ENCODE peak calls at places on chromosomes 13 and 19, in eight cellular contexts. S is retina, B is GM04503, K is WTC11, L is AG10803, R is NCI-H774, G is occipital lobe, Z is NCI-H345. Y is an unnamed sample.

GRCh38 chr19:9945319-9945966 is 9.1 kb upstream of the OLFM2 start:
- DNase-seq in G (peak), S (peak), L (peak), R (no peak), Z (no peak), K (peak), B (peak), Y (no peak)

GRCh38 chr13:102233566-102234208 is 168.2 kb downstream of the FGF14 start:
- DNase-seq in R (no peak), B (no peak), K (no peak), G (no peak), Z (no peak), S (no peak), L (no peak), Y (no peak)

GRCh38 chr13:41858783-41859182 is 102.1 kb downstream of the VWA8 start:
- DNase-seq in R (no peak), K (no peak), L (no peak), B (no peak), Z (no peak), G (no peak), S (no peak), Y (no peak)

GRCh38 chr19:22623841-22624221 is 10.3 kb upstream of the ZNF492 start:
- DNase-seq in K (no peak), R (no peak), G (no peak), B (no peak), S (no peak), Z (no peak), L (no peak), Y (no peak)

GRCh38 chr19:16797876-16798275 is 31.3 kb upstream of the SIN3B start:
- DNase-seq in L (no peak), G (no peak), Z (no peak), B (no peak), R (no peak), K (no peak), S (no peak), Y (no peak)

GRCh38 chr13:46861959-46862358 is 34.9 kb downstream of the HTR2A start:
- DNase-seq in G (no peak), Z (no peak), B (no peak), S (no peak), R (no peak), L (no peak), K (no peak), Y (no peak)

GRCh38 chr19:44142014-44142523 is 715 bp downstream of the ZNF234 start:
- DNase-seq in S (no peak), B (peak), G (peak), R (no peak), L (peak), K (no peak), Z (no peak), Y (no peak)

GRCh38 chr13:92843549-92843948 is 383.1 kb upstream of the GPC6 start:
- DNase-seq in B (peak), L (peak), K (no peak), R (peak), S (no peak), Z (peak), G (no peak), Y (peak)

GRCh38 chr19:3575260-3575741 is 2.6 kb downstream of the HMG20B start:
- DNase-seq in Z (no peak), B (no peak), R (no peak), S (no peak), L (no peak), G (no peak), K (peak), Y (no peak)

GRCh38 chr13:55572862-55573261 is 1567.9 kb upstream of the PRR20A start:
- DNase-seq in Z (no peak), G (no peak), S (no peak), R (no peak), L (no peak), K (no peak), B (no peak), Y (no peak)

GRCh38 chr19:13790354-13790753 is 4.9 kb upstream of the ZSWIM4 start:
- DNase-seq in S (no peak), G (no peak), K (no peak), R (no peak), B (no peak), Z (no peak), L (peak), Y (no peak)

GRCh38 chr13:100069278-100069677 is 19.6 kb upstream of the PCCA start:
- DNase-seq in L (peak), Z (no peak), K (no peak), S (no peak), R (no peak), B (no peak), G (no peak), Y (no peak)

GRCh38 chr19:2324220-2324948 is 4.0 kb downstream of the LSM7 start:
- DNase-seq in S (peak), B (no peak), K (no peak), Z (no peak), G (no peak), R (no peak), L (no peak), Y (no peak)

GRCh38 chr19:56333506-56333905 is 18.9 kb upstream of the ZSCAN5A start:
- DNase-seq in Z (peak), S (no peak), B (no peak), K (peak), R (peak), L (peak), G (no peak), Y (peak)

GRCh38 chr13:77013853-77014542 is 13.0 kb downstream of the FBXL3 start:
- DNase-seq in K (no peak), G (no peak), B (no peak), Z (no peak), S (no peak), R (no peak), L (no peak), Y (no peak)

GRCh38 chr13:42553098-42554046 is 20.6 kb upstream of the TNFSF11 start:
- DNase-seq in L (no peak), B (no peak), K (no peak), R (no peak), S (no peak), Z (no peak), G (no peak), Y (no peak)

GRCh38 chr13:111480976-111481375 is 160.5 kb downstream of the TEX29 start:
- DNase-seq in Z (peak), B (no peak), K (no peak), G (no peak), S (no peak), L (no peak), R (peak), Y (peak)

GRCh38 chr19:728011-728410 is 19.3 kb downstream of the PALM start:
- DNase-seq in L (no peak), S (no peak), K (no peak), G (no peak), Z (no peak), B (no peak), R (no peak), Y (no peak)

GRCh38 chr13:34970961-34971360 is 28.9 kb downstream of the NBEA start:
- DNase-seq in G (no peak), B (no peak), L (no peak), K (no peak), Z (no peak), R (no peak), S (no peak), Y (no peak)

GRCh38 chr19:10299545-10300458 is 9.8 kb downstream of the ZGLP1 start:
- DNase-seq in K (no peak), S (no peak), Z (no peak), L (no peak), G (peak), B (no peak), R (no peak), Y (no peak)

GRCh38 chr13:59607780-59608233 is 555.9 kb downstream of the DIAPH3 start:
- DNase-seq in S (no peak), B (no peak), Z (no peak), R (no peak), G (no peak), K (no peak), L (no peak), Y (no peak)

GRCh38 chr13:58908019-58908679 is 1255.6 kb downstream of the DIAPH3 start:
- DNase-seq in G (no peak), R (no peak), B (no peak), S (no peak), K (no peak), Z (no peak), L (no peak), Y (no peak)

GRCh38 chr19:39156891-39157230 is 31.3 kb downstream of the PAK4 start:
- DNase-seq in R (no peak), K (no peak), S (no peak), G (no peak), L (no peak), Z (no peak), B (no peak), Y (no peak)

GRCh38 chr19:47100290-47100689 is 13.3 kb downstream of the ZC3H4 start:
- DNase-seq in R (no peak), B (no peak), G (no peak), K (no peak), Z (no peak), S (no peak), L (no peak), Y (no peak)

GRCh38 chr13:91647361-91647970 is 249.0 kb downstream of the GPC5 start:
- DNase-seq in G (no peak), S (no peak), B (no peak), L (no peak), Z (no peak), K (peak), R (no peak), Y (no peak)

Y was measured in NCI-H1436.